ENCODE peak calls at places on chromosomes 3 and 15, in four cellular contexts. O is hypothalamus; E is CD8-positive, alpha-beta T cell; K is epithelial cell of prostate. I is an unnamed sample.

GRCh38 chr15:98280576-98280975 is 320.1 kb downstream of the ARRDC4 start:
- DNase-seq in O (no peak), K (no peak), E (no peak), I (no peak)

GRCh38 chr3:24254649-24255048 is 240.0 kb downstream of the THRB start:
- DNase-seq in K (peak), O (no peak), E (no peak), I (no peak)

GRCh38 chr3:126338796-126339241 is 18.4 kb downstream of the KLF15 start:
- DNase-seq in E (no peak), K (no peak), O (no peak), I (no peak)

GRCh38 chr3:150544040-150544439 is 2.3 kb downstream of the SERP1 start:
- DNase-seq in K (no peak), O (no peak), E (no peak), I (no peak)

GRCh38 chr15:73628976-73629854 is 4.0 kb downstream of the NPTN start:
- DNase-seq in K (no peak), E (no peak), O (no peak), I (no peak)

GRCh38 chr3:44110643-44111042 is 131.0 kb upstream of the TOPAZ1 start:
- DNase-seq in E (no peak), O (no peak), K (no peak), I (no peak)

GRCh38 chr3:8622873-8623725 is 21.5 kb downstream of the SSUH2 start:
- DNase-seq in E (no peak), O (peak), K (no peak), I (no peak)

GRCh38 chr3:174334111-174334510 is 525.0 kb upstream of the NAALADL2 start:
- DNase-seq in E (no peak), O (no peak), K (no peak), I (no peak)

GRCh38 chr15:38972831-38973230 is 408.2 kb upstream of the RASGRP1 start:
- DNase-seq in O (no peak), K (no peak), E (no peak), I (no peak)

GRCh38 chr15:66251065-66251789 is 2.3 kb downstream of the MEGF11 start:
- DNase-seq in O (no peak), K (no peak), E (no peak), I (no peak)

GRCh38 chr3:94349310-94349848 is 286.5 kb downstream of the NSUN3 start:
- DNase-seq in K (no peak), E (no peak), O (no peak), I (no peak)

GRCh38 chr15:62124176-62124952 is 40.7 kb downstream of the C2CD4B start:
- DNase-seq in O (no peak), K (peak), E (no peak), I (no peak)

GRCh38 chr3:50483374-50483773 is 20.1 kb downstream of the CACNA2D2 start:
- DNase-seq in E (no peak), K (no peak), O (no peak), I (no peak)

GRCh38 chr15:63094495-63094931 is 27.1 kb upstream of the LACTB start:
- DNase-seq in E (no peak), K (no peak), O (no peak), I (no peak)

GRCh38 chr3:97949110-97949485 is 23.1 kb downstream of the RIOX2 start:
- DNase-seq in O (no peak), K (no peak), E (no peak), I (no peak)

GRCh38 chr3:70264122-70264780 is 48.2 kb downstream of the MDFIC2 start:
- DNase-seq in E (no peak), K (peak), O (no peak), I (no peak)

GRCh38 chr3:195821403-195822130 is 9.8 kb upstream of the MUC4 start:
- DNase-seq in E (no peak), O (no peak), K (no peak), I (no peak)

GRCh38 chr3:105349988-105350387 is 16.7 kb upstream of the ALCAM start:
- DNase-seq in E (no peak), K (no peak), O (no peak), I (no peak)

GRCh38 chr3:189498995-189499704 is 132.0 kb upstream of the TP63 start:
- DNase-seq in K (no peak), O (no peak), E (no peak), I (no peak)